ENCODE peak calls at places on chromosomes 13 and 19, in ten cellular contexts. T is cardiac fibroblast, K is T-helper 2 cell, W is T-helper 1 cell, I is AG20443, Z is T-cell, H is cardiac septum, B is omental fat pad, M is right cardiac atrium, S is EL. A is an unnamed sample.
A peak's percentile ranks its signal among the peaks of the same experiment; 100 is the strongest.

GRCh38 chr19:45437328-45437727 is 13.6 kb upstream of the ERCC1 start:
- DNase-seq in T (no peak), K (no peak), W (no peak), I (no peak), Z (no peak), H (no peak), B (no peak), M (no peak), S (no peak), A (no peak)

GRCh38 chr13:59963383-59963782 is 200.3 kb downstream of the DIAPH3 start:
- DNase-seq in T (no peak), K (no peak), W (no peak), I (no peak), Z (no peak), H (no peak), B (no peak), M (no peak), S (no peak), A (no peak)

GRCh38 chr19:38264486-38265212 is at the start of gene SPINT2:
- DNase-seq in T (no peak), K (peak; percentile 38), W (no peak), I (peak; percentile 38), Z (peak; percentile 28), H (no peak), B (no peak), M (peak; percentile 73), S (no peak), A (no peak)

GRCh38 chr19:55369651-55370304 is 485 bp downstream of the IL11 start:
- DNase-seq in T (peak; percentile 68), K (no peak), W (no peak), I (peak; percentile 94), Z (no peak), H (no peak), B (no peak), M (no peak), S (peak; percentile 89), A (peak; percentile 41)

GRCh38 chr13:112658807-112659206 is 31.0 kb upstream of the ATP11A start:
- DNase-seq in T (no peak), K (no peak), W (no peak), I (no peak), Z (no peak), H (peak; percentile 15), B (no peak), M (no peak), S (peak; percentile 22), A (no peak)

GRCh38 chr19:8308891-8309291 is 733 bp upstream of the CD320 start:
- DNase-seq in T (no peak), K (no peak), W (no peak), I (no peak), Z (no peak), H (peak; percentile 10), B (peak; percentile 22), M (peak; percentile 48), S (no peak), A (no peak)

GRCh38 chr13:52118095-52118494 is 10.8 kb downstream of the NEK5 start:
- DNase-seq in T (no peak), K (no peak), W (no peak), I (no peak), Z (no peak), H (no peak), B (no peak), M (no peak), S (no peak), A (no peak)

GRCh38 chr13:28044608-28045007 is 55.8 kb downstream of the FLT3 start:
- DNase-seq in T (no peak), K (no peak), W (no peak), I (peak; percentile 23), Z (no peak), H (no peak), B (no peak), M (no peak), S (peak; percentile 30), A (no peak)

A was measured in NB4.